ENCODE peak calls at places on chromosome 12, in nine cellular contexts. P is esophagus muscularis mucosa, N is fibroblast of lung, F is cardiac fibroblast, T is astrocyte of the spinal cord, R is cardiac muscle cell, Q is mucosa of descending colon, D is ovary, I is fibroblast of the aortic adventitia. O is an unnamed sample.

GRCh38 chr12:50564948-50565297 is 60.1 kb downstream of the DIP2B start:
- DNase-seq in I (no peak), R (no peak), P (no peak), D (no peak), T (no peak), F (no peak), N (no peak), Q (no peak), O (no peak)

GRCh38 chr12:74412607-74413230 is 124.9 kb upstream of the ATXN7L3B start:
- DNase-seq in R (peak; percentile 29), T (peak; percentile 35), P (no peak), N (peak; percentile 24), D (no peak), F (peak; percentile 43), Q (no peak), I (peak; percentile 30), O (peak; percentile 32)

GRCh38 chr12:47080725-47081502 is 1.2 kb upstream of the AMIGO2 start:
- DNase-seq in R (peak; percentile 70), D (peak; percentile 72), T (peak; percentile 77), F (peak; percentile 76), N (peak; percentile 38), I (peak; percentile 53), P (no peak), Q (peak; percentile 83), O (peak; percentile 73)

GRCh38 chr12:58067610-58068387 is 126.4 kb downstream of the ATP23 start:
- DNase-seq in R (peak; percentile 29), N (peak; percentile 30), I (peak; percentile 54), F (peak; percentile 78), T (peak; percentile 40), P (no peak), D (no peak), Q (no peak), O (peak; percentile 18)

GRCh38 chr12:19971396-19971802 is 396.9 kb upstream of the PDE3A start:
- DNase-seq in Q (no peak), I (peak; percentile 50), R (no peak), T (peak; percentile 91), P (no peak), N (peak; percentile 20), F (peak; percentile 60), D (no peak), O (peak; percentile 48)

GRCh38 chr12:56766535-56766934 is 3.4 kb downstream of the HSD17B6 start:
- DNase-seq in P (no peak), R (no peak), T (no peak), I (no peak), Q (no peak), N (no peak), F (no peak), D (no peak), O (no peak)

GRCh38 chr12:49901986-49902385 is 1.7 kb downstream of the FAIM2 start:
- DNase-seq in D (peak; percentile 22), P (no peak), R (no peak), Q (no peak), F (no peak), N (no peak), I (no peak), T (no peak), O (no peak)

GRCh38 chr12:90102957-90103652 is 394.5 kb upstream of the ATP2B1 start:
- DNase-seq in F (peak; percentile 68), Q (no peak), I (peak; percentile 62), R (peak; percentile 62), T (peak; percentile 55), P (no peak), D (no peak), N (peak; percentile 67), O (peak; percentile 67)

GRCh38 chr12:114916531-114916930 is 232.6 kb upstream of the TBX3 start:
- DNase-seq in I (no peak), R (no peak), Q (no peak), T (peak; percentile 68), D (no peak), P (no peak), N (peak; percentile 89), F (no peak), O (no peak)

GRCh38 chr12:12331896-12332295 is 18.1 kb downstream of the MANSC1 start:
- DNase-seq in F (no peak), Q (no peak), D (no peak), R (no peak), P (no peak), N (no peak), I (no peak), T (no peak), O (no peak)

GRCh38 chr12:5210918-5211290 is 167.2 kb downstream of the KCNA5 start:
- DNase-seq in P (no peak), F (no peak), R (no peak), T (no peak), N (no peak), D (no peak), Q (no peak), I (no peak), O (no peak)

GRCh38 chr12:123497065-123497464 is 36.5 kb downstream of the RILPL1 start:
- DNase-seq in N (no peak), Q (no peak), D (no peak), I (no peak), R (no peak), F (no peak), P (no peak), T (no peak), O (no peak)

GRCh38 chr12:106586803-106587684 is 4.2 kb downstream of the RFX4 start:
- DNase-seq in T (no peak), R (no peak), P (peak; percentile 78), Q (no peak), F (no peak), I (no peak), N (no peak), D (no peak), O (no peak)

DNA sequence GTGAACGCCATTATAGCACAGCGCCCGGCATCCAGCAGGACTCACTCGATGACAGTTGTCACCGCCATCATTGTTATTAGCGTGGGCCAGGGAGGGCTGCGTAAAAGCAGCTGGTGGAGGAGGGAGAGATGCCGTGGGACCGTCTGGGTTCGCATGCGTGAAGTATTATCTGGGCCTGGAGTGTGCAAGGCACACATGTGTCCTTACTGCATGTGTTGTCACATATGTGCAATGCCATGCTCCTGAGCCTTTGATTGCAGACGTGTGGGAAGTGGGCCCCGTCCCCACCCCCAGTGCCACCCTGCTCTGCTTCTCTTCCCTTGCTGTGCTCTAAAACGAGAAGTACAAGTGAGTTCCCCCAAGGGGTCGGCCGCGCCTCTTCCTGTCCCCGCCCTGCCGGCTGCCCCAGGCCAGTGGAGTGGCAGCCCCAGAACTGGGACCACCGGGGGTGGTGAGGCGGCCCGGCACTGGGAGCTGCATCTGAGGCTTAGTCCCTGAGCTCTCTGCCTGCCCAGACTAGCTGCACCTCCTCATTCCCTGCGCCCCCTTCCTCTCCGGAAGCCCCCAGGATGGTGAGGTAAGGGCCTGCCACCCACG is at the start of gene PTPN6:
- DNase-seq in N (no peak), R (no peak), T (no peak), I (no peak), P (no peak), D (peak; percentile 45), Q (peak; percentile 92), F (no peak), O (no peak)
- H3K4me3 ChIP-seq in N (no peak within 1 kb of the TSS), R (no peak within 1 kb of the TSS), T (no peak within 1 kb of the TSS), I (no peak within 1 kb of the TSS), P (peak within 1 kb of the TSS; percentile 45), D (peak within 1 kb of the TSS; percentile 4), Q (no peak within 1 kb of the TSS), F (no peak within 1 kb of the TSS), O (no peak within 1 kb of the TSS)

GRCh38 chr12:31589582-31589895 is 1.4 kb downstream of the DENND5B start:
- DNase-seq in I (no peak), P (no peak), R (no peak), F (no peak), Q (no peak), N (no peak), D (peak; percentile 81), T (no peak), O (no peak)
- TF ChIP-seq CTCF in I (no peak), P (no peak), R (no peak), F (no peak), Q (no peak), N (no peak), D (no peak), T (no peak), O (no peak)

GRCh38 chr12:52023182-52023975 is 16.6 kb downstream of the TAMALIN start:
- DNase-seq in P (no peak), T (peak; percentile 62), R (peak; percentile 78), F (peak; percentile 69), N (peak; percentile 65), Q (peak; percentile 95), D (peak; percentile 93), I (peak; percentile 61), O (peak; percentile 71)

GRCh38 chr12:52025301-52026172 is 18.8 kb downstream of the TAMALIN start:
- DNase-seq in F (peak; percentile 87), N (peak; percentile 86), I (peak; percentile 91), D (peak; percentile 89), T (peak; percentile 87), Q (peak; percentile 85), R (peak; percentile 88), P (peak; percentile 98), O (peak; percentile 85)

GRCh38 chr12:52022841-52023181 is 16.1 kb downstream of the TAMALIN start:
- DNase-seq in N (no peak), I (no peak), P (no peak), T (no peak), D (no peak), Q (peak; percentile 63), R (no peak), F (no peak), O (no peak)

GRCh38 chr12:52026267-52026666 is 19.5 kb downstream of the TAMALIN start:
- DNase-seq in I (no peak), R (no peak), N (no peak), T (no peak), D (no peak), F (no peak), P (no peak), Q (no peak), O (no peak)

GRCh38 chr12:52023976-52024688 is 17.4 kb downstream of the TAMALIN start:
- DNase-seq in R (no peak), T (no peak), P (no peak), D (no peak), Q (no peak), I (no peak), N (no peak), F (no peak), O (no peak)
- H3K4me3 ChIP-seq in R (peak overlapping the region; percentile 39), T (peak overlapping the region; percentile 41), P (peak overlapping the region; percentile 64), D (peak overlapping the region; percentile 34), Q (no peak overlapping the region), I (peak overlapping the region; percentile 64), N (peak overlapping the region; percentile 45), F (peak overlapping the region; percentile 49), O (peak overlapping the region; percentile 50)

GRCh38 chr12:25996677-25997076 is 38.2 kb downstream of the RASSF8 start:
- DNase-seq in R (no peak), P (no peak), N (no peak), I (no peak), F (no peak), Q (no peak), D (no peak), T (no peak), O (no peak)

GRCh38 chr12:26000883-26001282 is 42.4 kb downstream of the RASSF8 start:
- DNase-seq in R (no peak), T (no peak), P (no peak), N (no peak), Q (no peak), D (no peak), I (no peak), F (no peak), O (no peak)

GRCh38 chr12:26003065-26003464 is 44.6 kb downstream of the RASSF8 start:
- DNase-seq in P (no peak), T (no peak), R (no peak), F (no peak), N (no peak), D (no peak), I (no peak), Q (no peak), O (no peak)

GRCh38 chr12:25997401-25997973 is 39.0 kb downstream of the RASSF8 start:
- DNase-seq in P (no peak), N (peak; percentile 80), I (peak; percentile 97), T (peak; percentile 96), D (no peak), F (peak; percentile 99), Q (no peak), R (peak; percentile 93), O (peak; percentile 97)

GRCh38 chr12:26001530-26001929 is 43.0 kb downstream of the RASSF8 start:
- DNase-seq in Q (no peak), I (no peak), R (no peak), T (no peak), D (no peak), N (no peak), F (no peak), P (no peak), O (no peak)
- TF ChIP-seq CTCF in Q (no peak), I (no peak), R (no peak), T (peak; percentile 14), D (no peak), N (no peak), F (no peak), P (no peak), O (no peak)